ENCODE peak calls at places on chromosomes 4 and X, in seven cellular contexts. O, L, J, V, B, P and K are unnamed samples.

GRCh38 chr4:169952236-169953088 is 73.7 kb downstream of the MFAP3L start:
- DNase-seq in O (no peak), L (no peak), J (no peak), V (no peak), B (no peak), P (peak; percentile 16), K (no peak)

GRCh38 chrX:34437586-34437985 is 219.5 kb downstream of the TMEM47 start:
- DNase-seq in O (no peak), L (no peak), J (no peak), V (no peak), B (no peak), P (no peak), K (no peak)

GRCh38 chr4:24933684-24934275 is 20.9 kb upstream of the CCDC149 start:
- DNase-seq in O (no peak), L (no peak), J (no peak), V (no peak), B (no peak), P (no peak), K (no peak)

GRCh38 chr4:86895692-86896488 is 3.7 kb upstream of the C4orf36 start:
- DNase-seq in O (no peak), L (peak; percentile 71), J (peak; percentile 61), V (peak; percentile 46), B (peak; percentile 58), P (no peak), K (no peak)

GRCh38 chr4:20992002-20992401 is 291.7 kb downstream of the PACRGL start:
- DNase-seq in O (no peak), L (no peak), J (no peak), V (no peak), B (no peak), P (no peak), K (no peak)

GRCh38 chr4:20520901-20521300 is 179.4 kb upstream of the PACRGL start:
- DNase-seq in O (no peak), L (no peak), J (no peak), V (no peak), B (peak; percentile 8), P (no peak), K (no peak)

GRCh38 chrX:139892512-139892911 is 40.3 kb downstream of the ATP11C start:
- DNase-seq in O (no peak), L (no peak), J (no peak), V (no peak), B (no peak), P (peak; percentile 20), K (no peak)

GRCh38 chrX:15744181-15744867 is 6.3 kb downstream of the CA5B start:
- DNase-seq in O (no peak), L (peak; percentile 90), J (no peak), V (no peak), B (no peak), P (no peak), K (no peak)

GRCh38 chr4:163534056-163534455 is 39.6 kb downstream of the TMA16 start:
- DNase-seq in O (no peak), L (no peak), J (no peak), V (no peak), B (no peak), P (no peak), K (no peak)

GRCh38 chrX:19063030-19063429 is 59.2 kb downstream of the ADGRG2 start:
- DNase-seq in O (no peak), L (no peak), J (no peak), V (no peak), B (no peak), P (no peak), K (no peak)

GRCh38 chrX:149512225-149512885 is 7.2 kb upstream of the IDS start:
- DNase-seq in O (no peak), L (peak; percentile 49), J (no peak), V (peak; percentile 60), B (peak; percentile 58), P (peak; percentile 13), K (peak; percentile 7)

GRCh38 chrX:23937100-23937499 is 29.3 kb downstream of the CXorf58 start:
- DNase-seq in O (no peak), L (no peak), J (no peak), V (no peak), B (no peak), P (no peak), K (no peak)

GRCh38 chr4:7557447-7557846 is 122.7 kb upstream of the PSAPL1 start:
- DNase-seq in O (no peak), L (peak; percentile 21), J (no peak), V (no peak), B (no peak), P (no peak), K (no peak)

GRCh38 chr4:160880186-160880585 is 1283.6 kb downstream of the FSTL5 start:
- DNase-seq in O (no peak), L (no peak), J (no peak), V (no peak), B (no peak), P (no peak), K (no peak)

GRCh38 chrX:19893722-19894121 is 6.3 kb upstream of the SH3KBP1 start:
- DNase-seq in O (no peak), L (peak; percentile 61), J (no peak), V (no peak), B (no peak), P (no peak), K (no peak)

GRCh38 chr4:111037591-111037990 is 414.7 kb upstream of the PITX2 start:
- DNase-seq in O (no peak), L (no peak), J (no peak), V (no peak), B (no peak), P (no peak), K (no peak)

GRCh38 chrX:20500171-20500865 is 233.6 kb upstream of the RPS6KA3 start:
- DNase-seq in O (no peak), L (no peak), J (no peak), V (no peak), B (no peak), P (no peak), K (no peak)

GRCh38 chrX:17706676-17707075 is 30.6 kb upstream of the SCML1 start:
- DNase-seq in O (no peak), L (peak; percentile 89), J (no peak), V (no peak), B (no peak), P (no peak), K (peak; percentile 56)

GRCh38 chr4:88690355-88690754 is 7.3 kb downstream of the NAP1L5 start:
- DNase-seq in O (no peak), L (no peak), J (no peak), V (peak; percentile 16), B (no peak), P (no peak), K (no peak)
- TF ChIP-seq JUND in O (no peak), L (no peak), J (no peak), V (peak; percentile 48), B (peak; percentile 11), P (no peak), K (no peak)

GRCh38 chr4:78517050-78517652 is 34.4 kb upstream of the ANXA3 start:
- DNase-seq in O (no peak), L (peak; percentile 11), J (no peak), V (peak; percentile 23), B (peak; percentile 33), P (no peak), K (no peak)

GRCh38 chr4:78513411-78513975 is 38.1 kb upstream of the ANXA3 start:
- DNase-seq in O (no peak), L (peak; percentile 74), J (no peak), V (no peak), B (no peak), P (no peak), K (no peak)

GRCh38 chr4:78520808-78521226 is 30.8 kb upstream of the ANXA3 start:
- DNase-seq in O (no peak), L (no peak), J (no peak), V (no peak), B (no peak), P (no peak), K (no peak)

GRCh38 chr4:78519962-78520361 is 31.6 kb upstream of the ANXA3 start:
- DNase-seq in O (no peak), L (no peak), J (no peak), V (no peak), B (no peak), P (no peak), K (no peak)

GRCh38 chr4:78518551-78518950 is 33.0 kb upstream of the ANXA3 start:
- DNase-seq in O (no peak), L (no peak), J (no peak), V (no peak), B (no peak), P (no peak), K (no peak)
- TF ChIP-seq JUND in O (no peak), L (no peak), J (no peak), V (no peak), B (no peak), P (no peak), K (no peak)

GRCh38 chr4:2786152-2786671 is 6.7 kb upstream of the SH3BP2 start:
- DNase-seq in O (no peak), L (no peak), J (no peak), V (no peak), B (no peak), P (peak; percentile 38), K (no peak)
- TF ChIP-seq JUND in O (no peak), L (no peak), J (no peak), V (no peak), B (no peak), P (no peak), K (no peak)

GRCh38 chr4:1298461-1298860 is 8.8 kb downstream of the MAEA start:
- DNase-seq in O (no peak), L (no peak), J (no peak), V (no peak), B (no peak), P (no peak), K (no peak)

GRCh38 chr4:1296324-1297022 is 6.8 kb downstream of the MAEA start:
- DNase-seq in O (no peak), L (no peak), J (no peak), V (no peak), B (no peak), P (no peak), K (no peak)

GRCh38 chr4:1299301-1299860 is 9.7 kb downstream of the MAEA start:
- DNase-seq in O (no peak), L (no peak), J (no peak), V (no peak), B (no peak), P (no peak), K (no peak)

GRCh38 chr4:1297023-1297395 is 7.3 kb downstream of the MAEA start:
- DNase-seq in O (no peak), L (no peak), J (no peak), V (no peak), B (no peak), P (no peak), K (no peak)

DNA sequence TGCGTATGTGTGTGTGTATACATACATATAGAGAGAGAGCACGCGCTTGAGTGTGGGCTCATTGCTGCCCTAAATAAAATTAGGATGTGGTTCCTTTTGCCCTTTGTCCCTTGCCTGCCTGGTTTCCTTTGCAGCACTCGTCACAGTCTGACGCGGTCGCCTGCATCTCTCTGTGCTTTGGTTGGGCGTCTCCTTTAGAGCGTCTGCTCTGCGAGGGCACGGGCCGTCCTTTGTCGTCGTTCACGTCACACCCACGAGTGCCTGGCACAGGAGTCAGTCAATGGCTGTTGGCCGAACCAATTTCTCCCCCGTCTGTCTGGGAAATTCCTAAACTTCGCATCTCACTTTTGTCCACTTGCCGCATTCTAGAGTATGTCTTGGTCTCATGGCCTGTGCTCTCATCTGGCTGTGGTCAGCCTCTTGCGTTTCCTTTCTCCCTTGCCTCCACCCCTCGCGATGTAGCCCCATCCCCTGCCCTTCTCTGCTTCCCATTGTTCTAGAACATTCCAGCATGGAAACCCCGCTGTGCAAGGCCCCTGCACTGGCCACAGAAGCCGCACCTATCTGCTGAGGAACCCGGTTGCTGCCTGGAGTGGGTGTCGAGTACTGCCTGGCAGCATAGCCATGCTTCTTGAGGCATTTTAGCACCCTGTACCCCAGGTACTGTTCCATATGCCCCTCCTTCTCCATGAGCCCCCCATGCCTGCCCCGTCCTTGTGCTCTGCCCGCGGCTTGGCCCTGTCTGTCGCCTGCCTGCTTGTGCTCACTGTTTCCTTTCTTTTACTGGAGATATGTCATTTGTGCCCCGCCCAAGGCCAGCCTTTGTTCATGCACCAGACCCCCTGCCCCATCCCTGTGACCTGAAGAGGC is 8.0 kb downstream of the MAEA start:
- DNase-seq in O (no peak), L (no peak), J (no peak), V (no peak), B (no peak), P (no peak), K (no peak)
- TF ChIP-seq JUND in O (no peak), L (no peak), J (no peak), V (no peak), B (no peak), P (no peak), K (no peak)